ENCODE peak calls at places on chromosomes 7 and 10, in eight cellular contexts. R is CD4-positive, alpha-beta T cell; K is IMR-90; L is CD8-positive, alpha-beta memory T cell; M is H9; V is vagina; J is heart right ventricle; T is RWPE1. C is an unnamed sample.

GRCh38 chr10:35126062-35126529 is 550 bp upstream of the CREM start:
- DNase-seq in J (no peak), K (peak; percentile 1), R (no peak), T (no peak), V (no peak), L (no peak), M (no peak), C (no peak)

GRCh38 chr10:79477456-79477855 is 32.0 kb upstream of the ZCCHC24 start:
- DNase-seq in T (no peak), V (no peak), R (no peak), L (no peak), M (peak; percentile 5), K (peak; percentile 44), J (no peak), C (no peak)

GRCh38 chr10:75187961-75188426 is 22.6 kb upstream of the VDAC2 start:
- DNase-seq in K (peak; percentile 74), V (no peak), M (peak; percentile 71), R (peak; percentile 59), J (no peak), T (peak; percentile 79), L (peak; percentile 55), C (no peak)

GRCh38 chr7:116786791-116787443 is 75.5 kb upstream of the CAPZA2 start:
- DNase-seq in J (no peak), K (peak; percentile 46), T (no peak), R (no peak), L (no peak), M (no peak), V (no peak), C (no peak)

GRCh38 chr10:17735166-17735941 is 16.6 kb upstream of the TMEM236 start:
- DNase-seq in R (no peak), M (no peak), K (no peak), T (no peak), L (no peak), J (peak; percentile 33), V (no peak), C (no peak)

GRCh38 chr10:63521389-63522128 is at the start of gene REEP3:
- DNase-seq in R (peak; percentile 40), T (peak; percentile 50), K (peak; percentile 75), M (peak; percentile 80), L (peak; percentile 40), V (no peak), J (peak; percentile 72), C (peak; percentile 67)

GRCh38 chr10:116646502-116646901 is 25.7 kb downstream of the PNLIPRP2 start:
- DNase-seq in J (no peak), K (no peak), L (no peak), M (peak; percentile 7), V (no peak), T (no peak), R (no peak), C (no peak)

GRCh38 chr7:155281411-155281969 is 16.2 kb upstream of the INSIG1 start:
- DNase-seq in J (no peak), L (no peak), R (no peak), M (no peak), V (no peak), K (no peak), T (no peak), C (no peak)

GRCh38 chr10:124731551-124731950 is 12.6 kb downstream of the FAM53B start:
- DNase-seq in K (no peak), V (no peak), M (no peak), R (no peak), T (no peak), L (no peak), J (no peak), C (no peak)

GRCh38 chr10:124730790-124731189 is 13.4 kb downstream of the FAM53B start:
- DNase-seq in J (no peak), R (no peak), V (no peak), K (no peak), M (no peak), T (no peak), L (no peak), C (no peak)

GRCh38 chr10:124728071-124728829 is 15.9 kb downstream of the FAM53B start:
- DNase-seq in L (no peak), K (peak; percentile 46), J (no peak), V (no peak), M (no peak), R (no peak), T (no peak), C (no peak)

GRCh38 chr10:124727389-124727960 is 16.7 kb downstream of the FAM53B start:
- DNase-seq in T (no peak), L (no peak), M (no peak), J (no peak), K (no peak), V (no peak), R (no peak), C (no peak)

DNA sequence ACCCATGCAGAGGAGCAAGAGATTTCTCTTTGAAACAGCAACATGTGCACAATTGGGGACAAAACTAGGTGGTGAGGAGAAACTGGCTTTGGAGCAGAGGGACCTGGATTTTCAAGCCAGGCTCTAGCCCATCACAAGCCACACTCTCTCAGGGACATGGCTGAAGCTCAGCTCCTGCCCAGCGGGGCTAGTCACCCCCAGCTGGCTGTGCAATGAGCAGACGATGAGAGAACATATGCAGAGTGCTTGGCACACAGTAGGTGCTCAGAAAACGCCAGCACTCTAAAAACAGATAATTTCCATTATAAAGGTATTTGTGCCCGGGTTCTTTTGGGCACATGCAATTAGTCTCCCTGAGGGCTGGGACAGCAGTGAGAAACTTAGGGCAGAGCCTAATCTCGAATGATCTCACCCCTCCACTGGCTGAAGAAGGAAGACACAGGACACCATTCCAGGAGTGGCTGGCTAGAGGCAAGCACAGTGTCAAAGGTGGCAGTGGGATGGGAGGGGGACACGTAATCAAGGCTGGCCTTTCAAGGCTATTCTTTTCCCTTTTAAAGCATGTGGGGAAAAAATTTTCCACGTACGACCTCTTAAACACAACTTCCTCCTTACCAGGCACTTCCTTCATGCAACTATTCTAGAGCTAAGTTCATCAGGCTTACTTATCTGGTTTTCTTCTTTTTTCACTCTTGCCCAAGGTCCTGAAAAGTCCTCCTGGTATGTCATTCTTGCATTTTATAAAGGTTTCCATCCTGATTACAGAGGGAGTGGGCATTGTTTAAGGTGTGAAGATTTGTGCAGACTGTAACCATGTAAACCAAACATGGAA is 15.1 kb downstream of the FAM53B start:
- DNase-seq in V (no peak), R (no peak), J (no peak), K (no peak), L (no peak), T (no peak), M (no peak), C (no peak)
- H3K27ac ChIP-seq in V (no peak overlapping the region), R (peak overlapping the region; percentile 61), J (peak overlapping the region; percentile 63), K (no peak overlapping the region), L (no peak overlapping the region), T (no peak overlapping the region), M (no peak overlapping the region), C (peak overlapping the region; percentile 90)

GRCh38 chr10:127935115-127935561 is 28.2 kb downstream of the PTPRE start:
- DNase-seq in J (no peak), L (no peak), M (no peak), R (no peak), K (no peak), T (no peak), V (no peak), C (no peak)

GRCh38 chr10:127932521-127933270 is 25.8 kb downstream of the PTPRE start:
- DNase-seq in M (no peak), T (no peak), V (no peak), L (no peak), K (no peak), J (no peak), R (no peak), C (peak; percentile 13)

GRCh38 chr10:127937069-127937468 is 30.2 kb downstream of the PTPRE start:
- DNase-seq in R (no peak), M (no peak), L (no peak), J (no peak), V (no peak), K (no peak), T (peak; percentile 39), C (no peak)

GRCh38 chr10:127937915-127938440 is 31.1 kb downstream of the PTPRE start:
- DNase-seq in K (no peak), R (no peak), M (no peak), V (no peak), J (no peak), T (no peak), L (no peak), C (peak; percentile 17)

GRCh38 chr10:127934383-127934782 is 27.5 kb downstream of the PTPRE start:
- DNase-seq in L (no peak), K (no peak), M (no peak), R (no peak), V (no peak), T (no peak), J (no peak), C (no peak)
- H3K27ac ChIP-seq in L (no peak overlapping the region), K (no peak overlapping the region), M (no peak overlapping the region), R (no peak overlapping the region), V (no peak overlapping the region), T (no peak overlapping the region), J (no peak overlapping the region), C (no peak overlapping the region)

GRCh38 chr10:47013469-47014169 is 102.4 kb downstream of the PTPN20 start:
- DNase-seq in K (no peak), L (no peak), T (no peak), V (no peak), R (no peak), J (no peak), M (peak; percentile 73), C (no peak)

GRCh38 chr10:47020491-47020890 is 109.3 kb downstream of the PTPN20 start:
- DNase-seq in M (no peak), R (no peak), V (no peak), T (no peak), J (no peak), K (peak; percentile 59), L (no peak), C (no peak)

GRCh38 chr10:47015404-47015803 is 104.2 kb downstream of the PTPN20 start:
- DNase-seq in R (no peak), T (no peak), L (no peak), J (no peak), K (no peak), M (no peak), V (no peak), C (no peak)

GRCh38 chr10:47019546-47019945 is 108.3 kb downstream of the PTPN20 start:
- DNase-seq in R (no peak), M (no peak), K (no peak), T (no peak), V (no peak), L (no peak), J (no peak), C (no peak)

GRCh38 chr10:47016564-47016963 is 105.3 kb downstream of the PTPN20 start:
- DNase-seq in M (peak; percentile 22), V (no peak), L (no peak), J (no peak), R (no peak), T (no peak), K (no peak), C (no peak)
- H3K27ac ChIP-seq in M (no peak overlapping the region), V (no peak overlapping the region), L (no peak overlapping the region), J (no peak overlapping the region), R (no peak overlapping the region), T (no peak overlapping the region), K (no peak overlapping the region), C (no peak overlapping the region)

GRCh38 chr7:130488376-130489139 is 3.3 kb upstream of the MEST start:
- DNase-seq in R (no peak), K (no peak), V (no peak), T (no peak), M (no peak), L (no peak), J (no peak), C (no peak)

GRCh38 chr7:130486114-130486962 is 5.5 kb upstream of the MEST start:
- DNase-seq in J (peak; percentile 53), L (peak; percentile 27), R (peak; percentile 40), T (peak; percentile 64), V (no peak), M (peak; percentile 95), K (no peak), C (peak; percentile 49)

GRCh38 chr7:130489140-130489967 is 2.5 kb upstream of the MEST start:
- DNase-seq in V (no peak), J (no peak), L (no peak), R (no peak), M (no peak), T (no peak), K (peak; percentile 85), C (no peak)

GRCh38 chr7:130485734-130486113 is 6.2 kb upstream of the MEST start:
- DNase-seq in R (no peak), J (no peak), T (no peak), M (no peak), V (no peak), K (no peak), L (no peak), C (no peak)

GRCh38 chr7:130486963-130487324 is 4.9 kb upstream of the MEST start:
- DNase-seq in T (peak; percentile 34), V (no peak), K (no peak), R (no peak), J (no peak), M (no peak), L (no peak), C (no peak)
- H3K27ac ChIP-seq in T (no peak overlapping the region), V (no peak overlapping the region), K (no peak overlapping the region), R (no peak overlapping the region), J (no peak overlapping the region), M (no peak overlapping the region), L (no peak overlapping the region), C (peak overlapping the region; percentile 42)

C was measured in caudate nucleus.